ENCODE peak calls at places on chromosomes 3 and 15, in four cellular contexts. U is pancreas, R is transverse colon, Q is psoas muscle. Z is an unnamed sample. For H3K4me1, the result is how much of the 10 kb centered on the place peaks cover.

GRCh38 chr3:124113475-124113874 is 121.6 kb upstream of the ROPN1 start:
- DNase-seq in U (no peak), R (no peak), Q (no peak), Z (no peak)

GRCh38 chr3:142815803-142816202 is 73.1 kb downstream of the PCOLCE2 start:
- DNase-seq in U (no peak), R (no peak), Q (no peak), Z (no peak)

GRCh38 chr15:66952756-66953522 is 112.5 kb upstream of the SMAD3 start:
- DNase-seq in U (no peak), R (no peak), Q (no peak), Z (no peak)

GRCh38 chr3:60703956-60704736 is 547.1 kb downstream of the FHIT start:
- DNase-seq in U (no peak), R (no peak), Q (no peak), Z (no peak)

GRCh38 chr3:162865466-162865865 is 1368.9 kb downstream of the OTOL1 start:
- DNase-seq in U (no peak), R (no peak), Q (no peak), Z (no peak)

GRCh38 chr15:80567721-80568157 is 127.4 kb upstream of the ABHD17C start:
- DNase-seq in U (peak), R (peak), Q (no peak), Z (peak)

GRCh38 chr3:112129925-112130637 is 3.0 kb downstream of the GCSAM start:
- DNase-seq in U (no peak), R (no peak), Q (no peak), Z (no peak)

GRCh38 chr3:61172684-61173083 is 78.6 kb downstream of the FHIT start:
- DNase-seq in U (no peak), R (no peak), Q (no peak), Z (peak)

GRCh38 chr3:11583638-11584046 is 60.1 kb downstream of the VGLL4 start:
- DNase-seq in U (no peak), R (no peak), Q (no peak), Z (no peak)

GRCh38 chr3:44074181-44074580 is 167.5 kb upstream of the TOPAZ1 start:
- DNase-seq in U (no peak), R (no peak), Q (no peak), Z (no peak)

GRCh38 chr15:96750361-96750760 is 419.9 kb downstream of the NR2F2 start:
- DNase-seq in U (no peak), R (no peak), Q (no peak), Z (no peak)

GRCh38 chr3:126550488-126551051 is 8.2 kb downstream of the C3orf22 start:
- DNase-seq in U (peak), R (peak), Q (peak), Z (no peak)

GRCh38 chr3:12870942-12871341 is 29.6 kb upstream of the RPL32 start:
- DNase-seq in U (no peak), R (peak), Q (peak), Z (no peak)

GRCh38 chr3:141795719-141796435 is 32.7 kb downstream of the GRK7 start:
- DNase-seq in U (no peak), R (peak), Q (peak), Z (no peak)

GRCh38 chr3:30241721-30242120 is 364.7 kb upstream of the TGFBR2 start:
- DNase-seq in U (no peak), R (no peak), Q (no peak), Z (no peak)

GRCh38 chr3:78988324-78988723 is 779.5 kb downstream of the ROBO1 start:
- DNase-seq in U (no peak), R (no peak), Q (no peak), Z (no peak)

GRCh38 chr3:100963041-100963440 is 30.2 kb downstream of the ABI3BP start:
- DNase-seq in U (no peak), R (no peak), Q (no peak), Z (no peak)

GRCh38 chr15:23467110-23467600 is 20.1 kb upstream of the GOLGA6L2 start:
- DNase-seq in U (no peak), R (no peak), Q (no peak), Z (no peak)

GRCh38 chr3:109687626-109688025 is 350.3 kb upstream of the DPPA4 start:
- DNase-seq in U (no peak), R (no peak), Q (no peak), Z (no peak)

GRCh38 chr3:169836058-169836941 is 23.6 kb upstream of the LRRC34 start:
- DNase-seq in U (no peak), R (no peak), Q (no peak), Z (no peak)

GRCh38 chr3:178320481-178321352 is 215.5 kb upstream of the KCNMB2 start:
- DNase-seq in U (peak), R (no peak), Q (no peak), Z (no peak)

GRCh38 chr3:43882976-43883680 is 192.4 kb downstream of the ABHD5 start:
- DNase-seq in U (no peak), R (no peak), Q (no peak), Z (no peak)

GRCh38 chr3:173945801-173946200 is 548.3 kb downstream of the NLGN1 start:
- DNase-seq in U (no peak), R (no peak), Q (no peak), Z (no peak)

GRCh38 chr15:68700395-68701123 is 120.1 kb downstream of the ANP32A start:
- DNase-seq in U (no peak), R (peak), Q (peak), Z (no peak)

GRCh38 chr15:39291036-39291435 is 289.8 kb upstream of the THBS1 start:
- DNase-seq in U (no peak), R (no peak), Q (no peak), Z (no peak)

GRCh38 chr3:128496019-128496601 is 3.1 kb upstream of the GATA2 start:
- DNase-seq in U (peak), R (no peak), Q (no peak), Z (no peak)

GRCh38 chr3:45166283-45166879 is 20.2 kb upstream of the CDCP1 start:
- DNase-seq in U (no peak), R (no peak), Q (no peak), Z (no peak)
- H3K27ac ChIP-seq in U (peak), R (peak), Q (no peak), Z (no peak)

GRCh38 chr15:73941871-73942635 is 15.8 kb downstream of the LOXL1 start:
- DNase-seq in U (no peak), R (no peak), Q (peak), Z (peak)

GRCh38 chr15:73940061-73940981 is 14.1 kb downstream of the LOXL1 start:
- DNase-seq in U (no peak), R (no peak), Q (peak), Z (no peak)

GRCh38 chr15:73941449-73941848 is 15.2 kb downstream of the LOXL1 start:
- DNase-seq in U (no peak), R (no peak), Q (no peak), Z (no peak)

GRCh38 chr15:73942751-73943270 is 16.5 kb downstream of the LOXL1 start:
- DNase-seq in U (no peak), R (no peak), Q (peak), Z (no peak)

GRCh38 chr15:73941044-73941443 is 14.8 kb downstream of the LOXL1 start:
- DNase-seq in U (no peak), R (no peak), Q (peak), Z (no peak)
- H3K4me1 ChIP-seq in U (under half), R (under half), Q (under half), Z (under half)

GRCh38 chr15:92693922-92694331 is 38.4 kb upstream of the FAM174B start:
- DNase-seq in U (no peak), R (no peak), Q (no peak), Z (no peak)
- H3K27ac ChIP-seq in U (no peak), R (no peak), Q (no peak), Z (no peak)

DNA sequence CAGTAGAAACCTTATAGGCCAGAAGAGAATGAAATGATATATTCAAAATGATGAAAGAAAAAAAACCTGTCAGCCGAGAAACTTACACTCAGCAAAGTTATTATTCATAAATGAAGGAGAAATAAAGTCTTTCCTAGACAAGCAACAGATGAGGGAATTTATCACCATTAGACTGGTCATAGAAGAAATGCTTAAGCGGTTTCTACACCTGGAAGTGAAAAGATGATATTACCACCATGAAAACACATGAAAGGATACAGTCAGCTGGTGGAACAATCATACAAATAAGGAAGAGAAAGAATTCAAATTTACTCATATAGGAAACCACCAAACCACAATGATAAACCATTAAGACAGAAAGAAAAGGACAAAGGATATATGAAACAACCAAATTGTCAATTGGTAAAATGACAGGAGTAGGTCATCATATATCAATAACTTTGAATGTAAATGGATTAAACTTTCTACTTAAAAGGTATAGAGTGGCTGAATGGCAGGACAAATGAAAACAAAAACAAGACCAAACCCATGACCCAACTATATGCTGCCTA is 29.9 kb upstream of the PRR23C start:
- DNase-seq in U (no peak), R (no peak), Q (no peak), Z (no peak)
- H3K4me1 ChIP-seq in U (under half), R (under half), Q (under half), Z (under half)

DNA sequence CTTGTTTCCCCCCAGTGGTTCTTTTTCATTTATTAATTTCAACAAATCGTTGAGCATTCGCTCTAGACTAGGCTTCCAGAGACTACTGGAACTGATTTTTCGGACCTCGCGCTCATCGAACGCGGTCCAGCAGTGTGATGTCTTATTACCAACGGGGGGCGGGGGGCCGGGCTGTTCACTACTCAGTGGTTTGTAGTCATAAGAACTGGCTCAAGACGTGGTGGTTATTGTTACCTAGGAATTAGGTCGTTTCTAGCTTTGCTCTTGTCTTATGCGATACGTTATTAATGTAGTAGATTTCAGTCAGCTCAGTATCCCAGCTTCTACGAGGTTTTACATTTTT is 855 bp downstream of the RBM5 start:
- DNase-seq in U (no peak), R (no peak), Q (no peak), Z (no peak)
- H3K27ac ChIP-seq in U (no peak), R (peak), Q (peak), Z (peak)

GRCh38 chr3:23809840-23810341 is 4.1 kb downstream of the UBE2E1 start:
- DNase-seq in U (no peak), R (no peak), Q (no peak), Z (no peak)
- H3K4me1 ChIP-seq in U (under half), R (under half), Q (half or more), Z (under half)

GRCh38 chr3:193744048-193744821 is 151.2 kb downstream of the OPA1 start:
- DNase-seq in U (peak), R (no peak), Q (no peak), Z (no peak)
- H3K27ac ChIP-seq in U (peak), R (no peak), Q (no peak), Z (peak)

Z was measured in right lobe of liver.